ENCODE peak calls at places on chromosomes 1 and 21, in ten cellular contexts. R is left lung; J is CD4-positive, alpha-beta T cell; C is neuronal stem cell; I is ovary; O is astrocyte; E is cardiac muscle cell; N is dorsolateral prefrontal cortex; G is RWPE1; Z is CD8-positive, alpha-beta T cell. X is an unnamed sample.

GRCh38 chr1:31010081-31010989 is 55.2 kb downstream of the PUM1 start:
- DNase-seq in R (no peak), J (no peak), C (no peak), I (no peak), O (peak), E (no peak), N (no peak), G (no peak), Z (no peak), X (no peak)

GRCh38 chr1:16175610-16176553 is 20.0 kb upstream of the EPHA2 start:
- DNase-seq in R (peak), J (no peak), C (no peak), I (peak), O (peak), E (peak), N (peak), G (no peak), Z (no peak), X (peak)

GRCh38 chr1:39992229-39992628 is 37.3 kb downstream of the MFSD2A start:
- DNase-seq in R (no peak), J (no peak), C (no peak), I (no peak), O (peak), E (no peak), N (no peak), G (no peak), Z (no peak), X (no peak)

GRCh38 chr1:150813028-150813707 is 5.1 kb upstream of the CTSK start:
- DNase-seq in R (peak), J (no peak), C (no peak), I (peak), O (peak), E (peak), N (peak), G (peak), Z (no peak), X (no peak)

GRCh38 chr1:94068096-94068830 is 52.7 kb downstream of the ABCA4 start:
- DNase-seq in R (no peak), J (no peak), C (no peak), I (no peak), O (peak), E (no peak), N (no peak), G (no peak), Z (no peak), X (no peak)

GRCh38 chr21:37230632-37231246 is 36.4 kb downstream of the VPS26C start:
- DNase-seq in R (no peak), J (no peak), C (no peak), I (no peak), O (no peak), E (no peak), N (no peak), G (no peak), Z (no peak), X (no peak)

GRCh38 chr1:43454270-43455011 is 710 bp upstream of the HYI start:
- DNase-seq in R (peak), J (peak), C (peak), I (peak), O (peak), E (peak), N (peak), G (peak), Z (peak), X (no peak)

GRCh38 chr1:18951818-18952391 is 4.6 kb downstream of the IFFO2 start:
- DNase-seq in R (no peak), J (peak), C (no peak), I (no peak), O (no peak), E (no peak), N (no peak), G (no peak), Z (peak), X (no peak)

GRCh38 chr1:23646086-23646485 is 45.5 kb upstream of the RPL11 start:
- DNase-seq in R (no peak), J (no peak), C (no peak), I (no peak), O (no peak), E (no peak), N (no peak), G (no peak), Z (no peak), X (no peak)

GRCh38 chr1:198494658-198495103 is 45.8 kb downstream of the ATP6V1G3 start:
- DNase-seq in R (no peak), J (no peak), C (no peak), I (no peak), O (no peak), E (no peak), N (no peak), G (no peak), Z (no peak), X (no peak)

GRCh38 chr1:30412241-30413110 is 310.9 kb downstream of the MATN1 start:
- DNase-seq in R (peak), J (no peak), C (no peak), I (no peak), O (peak), E (no peak), N (no peak), G (no peak), Z (peak), X (no peak)

GRCh38 chr1:60427701-60428100 is 354.1 kb upstream of the C1orf87 start:
- DNase-seq in R (no peak), J (no peak), C (no peak), I (no peak), O (no peak), E (no peak), N (no peak), G (no peak), Z (no peak), X (no peak)

GRCh38 chr1:6254691-6255090 is 6.2 kb downstream of the GPR153 start:
- DNase-seq in R (no peak), J (no peak), C (no peak), I (no peak), O (no peak), E (no peak), N (no peak), G (no peak), Z (no peak), X (no peak)

GRCh38 chr1:47727051-47727708 is 270.0 kb downstream of the TRABD2B start:
- DNase-seq in R (no peak), J (no peak), C (no peak), I (no peak), O (no peak), E (no peak), N (no peak), G (no peak), Z (no peak), X (no peak)

GRCh38 chr1:111199881-111200801 is at the start of gene DENND2D:
- DNase-seq in R (peak), J (peak), C (no peak), I (no peak), O (no peak), E (no peak), N (no peak), G (no peak), Z (peak), X (no peak)

GRCh38 chr1:209584186-209584776 is 767 bp downstream of the CAMK1G start:
- DNase-seq in R (no peak), J (no peak), C (no peak), I (peak), O (no peak), E (no peak), N (no peak), G (no peak), Z (no peak), X (no peak)
- H3K27ac ChIP-seq in R (no peak), J (no peak), C (no peak), I (no peak), O (no peak), E (no peak), N (peak), G (no peak), Z (no peak), X (no peak)

DNA sequence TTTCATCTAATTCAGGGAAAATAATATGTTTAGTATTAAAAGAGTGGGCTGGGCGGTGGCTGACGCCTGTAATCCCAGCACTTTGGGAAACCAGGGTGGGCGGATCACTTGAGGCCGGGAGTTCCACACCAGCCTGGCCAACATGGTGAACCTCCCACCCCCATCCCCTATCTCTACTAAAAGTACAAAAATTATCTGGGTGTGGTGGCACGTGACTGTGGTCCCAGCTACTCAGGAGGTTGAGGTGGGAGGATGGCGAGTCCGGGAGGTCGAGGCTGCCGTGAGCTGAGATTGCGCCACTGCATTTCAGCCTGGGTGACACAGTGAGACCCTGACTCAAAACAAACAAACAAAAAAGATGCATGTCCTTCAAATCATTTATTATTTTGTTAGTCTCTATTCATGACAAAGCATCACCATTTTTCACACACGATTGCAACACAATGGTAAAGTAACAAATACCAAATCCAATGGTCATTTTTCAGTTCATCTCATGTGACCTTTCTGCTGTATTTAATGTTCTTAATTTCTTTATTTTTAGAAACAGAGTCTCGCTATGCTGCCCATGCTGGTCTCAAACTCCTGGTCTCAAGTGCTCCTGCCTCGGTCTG is 1.0 kb downstream of the MSH4 start:
- DNase-seq in R (no peak), J (no peak), C (no peak), I (no peak), O (no peak), E (no peak), N (no peak), G (no peak), Z (no peak), X (no peak)
- H3K27ac ChIP-seq in R (no peak), J (no peak), C (no peak), I (no peak), O (no peak), E (peak), N (no peak), G (no peak), Z (no peak), X (no peak)

GRCh38 chr1:27563407-27564263 is 40.3 kb downstream of the AHDC1 start:
- DNase-seq in R (peak), J (no peak), C (no peak), I (peak), O (peak), E (no peak), N (no peak), G (no peak), Z (no peak), X (no peak)

GRCh38 chr1:27564264-27564579 is 39.7 kb downstream of the AHDC1 start:
- DNase-seq in R (no peak), J (no peak), C (no peak), I (no peak), O (no peak), E (no peak), N (no peak), G (no peak), Z (no peak), X (no peak)

GRCh38 chr1:27567183-27567526 is 36.8 kb downstream of the AHDC1 start:
- DNase-seq in R (no peak), J (no peak), C (peak), I (peak), O (no peak), E (no peak), N (no peak), G (no peak), Z (no peak), X (no peak)

GRCh38 chr1:27566462-27567182 is 37.3 kb downstream of the AHDC1 start:
- DNase-seq in R (no peak), J (no peak), C (peak), I (peak), O (no peak), E (no peak), N (no peak), G (no peak), Z (no peak), X (no peak)

GRCh38 chr1:27564710-27565649 is 39.0 kb downstream of the AHDC1 start:
- DNase-seq in R (no peak), J (no peak), C (no peak), I (peak), O (no peak), E (no peak), N (no peak), G (no peak), Z (no peak), X (peak)
- H3K27ac ChIP-seq in R (peak), J (no peak), C (peak), I (peak), O (no peak), E (peak), N (peak), G (peak), Z (no peak), X (peak)

GRCh38 chr21:34307991-34308532 is 55.7 kb upstream of the KCNE2 start:
- DNase-seq in R (no peak), J (no peak), C (no peak), I (no peak), O (no peak), E (no peak), N (no peak), G (no peak), Z (no peak), X (no peak)

GRCh38 chr21:34302496-34302895 is 61.3 kb upstream of the KCNE2 start:
- DNase-seq in R (no peak), J (no peak), C (no peak), I (no peak), O (no peak), E (no peak), N (no peak), G (no peak), Z (no peak), X (no peak)

GRCh38 chr21:34305605-34306235 is 58.1 kb upstream of the KCNE2 start:
- DNase-seq in R (no peak), J (no peak), C (no peak), I (no peak), O (no peak), E (peak), N (no peak), G (no peak), Z (no peak), X (no peak)

GRCh38 chr21:34311561-34312330 is 52.1 kb upstream of the KCNE2 start:
- DNase-seq in R (no peak), J (no peak), C (no peak), I (no peak), O (no peak), E (no peak), N (no peak), G (no peak), Z (no peak), X (no peak)

GRCh38 chr21:34306246-34306645 is 57.6 kb upstream of the KCNE2 start:
- DNase-seq in R (no peak), J (no peak), C (no peak), I (no peak), O (no peak), E (no peak), N (no peak), G (no peak), Z (no peak), X (no peak)
- H3K27ac ChIP-seq in R (no peak), J (no peak), C (no peak), I (no peak), O (no peak), E (peak), N (no peak), G (no peak), Z (no peak), X (no peak)

GRCh38 chr1:170967042-170967910 is 31.9 kb downstream of the MROH9 start:
- DNase-seq in R (no peak), J (no peak), C (peak), I (no peak), O (peak), E (peak), N (no peak), G (peak), Z (no peak), X (no peak)

GRCh38 chr1:170959385-170959784 is 24.1 kb downstream of the MROH9 start:
- DNase-seq in R (no peak), J (no peak), C (no peak), I (no peak), O (peak), E (no peak), N (no peak), G (peak), Z (no peak), X (no peak)

GRCh38 chr1:170970256-170970655 is 34.9 kb downstream of the MROH9 start:
- DNase-seq in R (no peak), J (no peak), C (no peak), I (no peak), O (no peak), E (no peak), N (no peak), G (no peak), Z (no peak), X (no peak)

DNA sequence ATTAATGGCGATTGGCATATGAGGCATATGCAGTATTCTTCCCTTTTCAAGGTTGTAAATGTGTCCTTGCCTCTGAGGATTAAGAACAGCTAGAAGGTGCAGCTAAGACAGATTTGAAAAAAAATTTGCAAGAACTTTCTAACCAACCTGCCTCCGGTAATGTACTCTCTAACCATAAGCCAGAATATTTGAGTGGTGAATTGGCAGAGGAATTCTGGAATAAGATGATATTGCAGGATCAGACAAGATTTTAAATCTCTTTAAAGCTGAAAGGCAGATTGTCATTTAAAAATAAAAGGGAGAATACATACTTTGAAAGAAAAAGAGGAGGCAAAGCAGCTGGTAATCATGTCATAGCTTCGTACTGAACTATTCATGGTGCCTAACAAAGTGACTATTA is 29.2 kb downstream of the MROH9 start:
- DNase-seq in R (no peak), J (no peak), C (no peak), I (no peak), O (no peak), E (no peak), N (no peak), G (no peak), Z (no peak), X (no peak)
- H3K27ac ChIP-seq in R (no peak), J (no peak), C (no peak), I (no peak), O (no peak), E (no peak), N (no peak), G (no peak), Z (no peak), X (no peak)

GRCh38 chr1:41891403-41891896 is 27.3 kb downstream of the HIVEP3 start:
- DNase-seq in R (no peak), J (peak), C (no peak), I (no peak), O (no peak), E (no peak), N (no peak), G (peak), Z (peak), X (no peak)

GRCh38 chr1:41892211-41892840 is 26.4 kb downstream of the HIVEP3 start:
- DNase-seq in R (no peak), J (no peak), C (no peak), I (no peak), O (no peak), E (no peak), N (no peak), G (no peak), Z (peak), X (no peak)

GRCh38 chr1:41889506-41890414 is 29.0 kb downstream of the HIVEP3 start:
- DNase-seq in R (no peak), J (no peak), C (no peak), I (no peak), O (no peak), E (no peak), N (no peak), G (no peak), Z (no peak), X (no peak)

GRCh38 chr1:41888756-41889155 is 30.0 kb downstream of the HIVEP3 start:
- DNase-seq in R (no peak), J (no peak), C (no peak), I (no peak), O (no peak), E (no peak), N (no peak), G (no peak), Z (no peak), X (no peak)

GRCh38 chr1:41890841-41891311 is 27.8 kb downstream of the HIVEP3 start:
- DNase-seq in R (no peak), J (no peak), C (no peak), I (no peak), O (peak), E (peak), N (no peak), G (peak), Z (no peak), X (no peak)
- H3K27ac ChIP-seq in R (peak), J (peak), C (no peak), I (peak), O (peak), E (no peak), N (peak), G (peak), Z (peak), X (peak)

GRCh38 chr1:235328271-235329138 is at the start of gene GGPS1:
- DNase-seq in R (peak), J (peak), C (peak), I (peak), O (peak), E (peak), N (peak), G (peak), Z (peak), X (peak)
- H3K27ac ChIP-seq in R (peak), J (peak), C (peak), I (peak), O (peak), E (peak), N (peak), G (peak), Z (peak), X (peak)

GRCh38 chr21:38930838-38931237 is 125.1 kb downstream of the ETS2 start:
- DNase-seq in R (no peak), J (no peak), C (no peak), I (no peak), O (no peak), E (no peak), N (no peak), G (no peak), Z (no peak), X (no peak)
- H3K27ac ChIP-seq in R (peak), J (no peak), C (no peak), I (no peak), O (no peak), E (no peak), N (no peak), G (peak), Z (no peak), X (no peak)

GRCh38 chr1:153563991-153564390 is 1.7 kb downstream of the S100A2 start:
- DNase-seq in R (no peak), J (no peak), C (no peak), I (no peak), O (no peak), E (no peak), N (no peak), G (no peak), Z (no peak), X (no peak)
- H3K27ac ChIP-seq in R (peak), J (no peak), C (no peak), I (no peak), O (no peak), E (no peak), N (no peak), G (peak), Z (no peak), X (no peak)

GRCh38 chr1:205470131-205470530 is 14.3 kb upstream of the BLACAT1 start:
- DNase-seq in R (no peak), J (no peak), C (no peak), I (no peak), O (no peak), E (no peak), N (no peak), G (no peak), Z (no peak), X (no peak)
- H3K27ac ChIP-seq in R (no peak), J (no peak), C (no peak), I (no peak), O (no peak), E (no peak), N (no peak), G (no peak), Z (no peak), X (no peak)

X was measured in substantia nigra.